ENCODE peak calls at places on chromosomes 1 and 21, in four cellular contexts. N is AG09319, C is heart right ventricle, G is tibial nerve. L is an unnamed sample.

GRCh38 chr1:20616468-20617156 is 16.6 kb upstream of the PINK1 start:
- DNase-seq in N (no peak), G (no peak), C (peak; percentile 43), L (no peak)

GRCh38 chr1:39110882-39111281 is 84.7 kb downstream of the NDUFS5 start:
- DNase-seq in N (no peak), G (no peak), C (no peak), L (no peak)

GRCh38 chr21:15706686-15707085 is 23.1 kb upstream of the USP25 start:
- DNase-seq in G (no peak), N (peak; percentile 71), C (no peak), L (no peak)

GRCh38 chr1:185375583-185375982 is 58.5 kb upstream of the IVNS1ABP start:
- DNase-seq in G (peak; percentile 16), N (no peak), C (no peak), L (no peak)

GRCh38 chr1:53639251-53639721 is 99.7 kb downstream of the GLIS1 start:
- DNase-seq in C (no peak), N (no peak), G (no peak), L (peak; percentile 8)

GRCh38 chr1:210505601-210506564 is 177.2 kb downstream of the HHAT start:
- DNase-seq in N (no peak), G (no peak), C (no peak), L (no peak)

GRCh38 chr1:176692431-176692830 is 229.5 kb downstream of the PAPPA2 start:
- DNase-seq in G (no peak), C (peak; percentile 77), N (no peak), L (no peak)

GRCh38 chr1:241749924-241750695 is 97.9 kb upstream of the EXO1 start:
- DNase-seq in G (no peak), N (no peak), C (no peak), L (no peak)

GRCh38 chr21:34990842-34991241 is 58.3 kb downstream of the RUNX1 start:
- DNase-seq in G (no peak), N (no peak), C (no peak), L (no peak)

GRCh38 chr1:47644216-47644581 is 206.4 kb downstream of the FOXD2 start:
- DNase-seq in G (no peak), C (no peak), N (no peak), L (no peak)

GRCh38 chr1:50349242-50349565 is 74.0 kb downstream of the DMRTA2 start:
- DNase-seq in C (no peak), G (no peak), N (no peak), L (no peak)

GRCh38 chr1:31244326-31244725 is 4.6 kb upstream of the NKAIN1 start:
- DNase-seq in N (no peak), G (no peak), C (no peak), L (no peak)

GRCh38 chr1:175715791-175716190 is 27.6 kb downstream of the TNR start:
- DNase-seq in G (no peak), C (no peak), N (no peak), L (no peak)

GRCh38 chr1:36023098-36023769 is 60.7 kb upstream of the TEKT2 start:
- DNase-seq in G (no peak), N (no peak), C (no peak), L (no peak)

GRCh38 chr1:13967707-13968106 is 267.7 kb downstream of the PRDM2 start:
- DNase-seq in C (no peak), G (no peak), N (no peak), L (no peak)

GRCh38 chr1:100585774-100586173 is 47.8 kb downstream of the GPR88 start:
- DNase-seq in C (no peak), N (no peak), G (no peak), L (no peak)

DNA sequence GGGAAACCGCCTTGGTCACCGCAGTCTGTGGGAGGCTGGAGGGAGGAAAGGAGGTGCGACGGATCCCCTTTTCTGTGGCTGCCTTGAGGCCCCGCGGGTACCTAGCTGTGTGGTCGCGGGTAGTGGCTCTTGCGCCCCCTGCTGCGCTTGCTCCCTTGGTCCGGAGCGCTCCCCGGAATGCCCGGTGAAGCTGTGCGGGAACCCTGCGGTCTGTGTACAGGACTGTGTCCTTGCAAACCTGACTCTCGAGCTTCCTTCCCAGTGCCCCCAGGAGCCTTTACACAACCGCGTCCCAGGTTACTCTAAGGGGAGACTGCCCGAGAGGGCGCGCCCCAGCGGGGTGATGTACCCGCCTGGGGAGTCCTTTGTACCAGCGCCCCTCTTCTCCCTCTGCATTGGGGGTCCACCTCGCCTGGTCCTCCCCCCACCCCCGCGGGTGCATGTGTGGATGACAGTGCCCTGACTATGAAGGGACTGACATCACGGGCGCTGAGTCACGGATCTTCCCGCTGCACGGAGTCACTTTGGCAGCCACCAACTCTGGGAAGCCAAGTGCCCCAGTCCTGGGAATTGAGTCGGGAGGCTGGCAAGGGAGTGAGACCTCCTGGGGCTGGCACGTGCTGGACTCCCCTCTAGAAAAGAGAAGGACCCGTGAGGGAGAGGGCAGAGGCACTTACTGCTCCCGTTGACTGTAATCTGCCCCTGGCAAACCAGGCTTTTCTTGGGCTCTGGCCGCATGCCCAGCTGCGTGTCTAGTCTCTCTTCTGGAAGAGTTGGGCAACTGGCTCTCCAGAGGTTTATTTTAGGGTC is 824 bp downstream of the IL6R start:
- DNase-seq in G (peak; percentile 77), C (peak; percentile 85), N (peak; percentile 19), L (peak; percentile 92)
- TF ChIP-seq CTCF in G (peak; percentile 14), C (peak; percentile 14), N (peak; percentile 59), L (no peak)

DNA sequence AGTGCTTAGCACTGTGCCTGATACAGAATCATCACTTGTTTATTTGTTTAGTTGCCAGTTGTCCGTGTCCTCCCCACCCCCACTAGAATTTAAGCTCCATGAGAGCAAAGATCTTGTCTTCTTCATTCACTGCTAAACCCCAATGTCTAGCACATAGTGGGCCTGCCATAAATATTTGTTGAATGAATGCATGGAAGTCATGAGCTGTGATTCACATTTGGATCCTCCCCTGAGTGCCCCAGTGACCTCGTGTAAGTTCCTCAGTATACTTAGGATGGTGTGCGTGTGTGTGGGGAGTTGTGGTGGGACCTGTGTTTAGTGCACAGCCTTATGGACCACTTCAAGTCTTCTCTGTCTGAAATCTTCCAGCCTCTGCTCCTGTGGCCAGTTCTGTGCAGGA is 23.1 kb downstream of the IER5 start:
- DNase-seq in G (no peak), C (no peak), N (no peak), L (no peak)
- TF ChIP-seq CTCF in G (no peak), C (no peak), N (no peak), L (no peak)

GRCh38 chr1:168452329-168452728 is 91.5 kb downstream of the XCL2 start:
- DNase-seq in N (no peak), C (no peak), G (no peak), L (no peak)
- TF ChIP-seq CTCF in N (no peak), C (no peak), G (no peak), L (no peak)

GRCh38 chr1:181416268-181416855 is 67.0 kb upstream of the CACNA1E start:
- DNase-seq in C (no peak), N (no peak), G (no peak), L (no peak)
- TF ChIP-seq CTCF in C (no peak), N (no peak), G (no peak), L (no peak)